ENCODE peak calls at places on chromosomes 5 and 9, in ten cellular contexts. X is HL-60, J is Peyer's patch, U is upper lobe of right lung, F is upper lobe of left lung, C is MM.1S, M is PC-3, H is heart right ventricle, L is ovary, R is lower lobe of right lung. Q is an unnamed sample. For H3K27me3, the result is how much of the 10 kb centered on the place peaks cover.

GRCh38 chr9:110622368-110622767 is 42.8 kb upstream of the SVEP1 start:
- DNase-seq in X (no peak), J (no peak), U (no peak), F (no peak), C (no peak), M (no peak), H (no peak), L (no peak), R (no peak), Q (no peak)

GRCh38 chr5:68057186-68057585 is 158.4 kb upstream of the PIK3R1 start:
- DNase-seq in X (no peak), J (no peak), U (no peak), F (no peak), C (no peak), M (no peak), H (no peak), L (no peak), R (no peak), Q (no peak)

GRCh38 chr9:94973491-94973941 is 247.0 kb downstream of the AOPEP start:
- DNase-seq in X (no peak), J (no peak), U (no peak), F (no peak), C (no peak), M (no peak), H (peak), L (no peak), R (no peak), Q (no peak)

GRCh38 chr9:121633144-121633714 is 18.2 kb upstream of the DAB2IP start:
- DNase-seq in X (no peak), J (no peak), U (no peak), F (no peak), C (no peak), M (no peak), H (no peak), L (no peak), R (no peak), Q (no peak)

GRCh38 chr9:79256691-79257213 is 315.0 kb upstream of the TLE4 start:
- DNase-seq in X (no peak), J (no peak), U (no peak), F (peak), C (no peak), M (peak), H (no peak), L (no peak), R (no peak), Q (no peak)

GRCh38 chr9:14499976-14500375 is 186.0 kb upstream of the NFIB start:
- DNase-seq in X (no peak), J (no peak), U (no peak), F (no peak), C (no peak), M (no peak), H (no peak), L (no peak), R (no peak), Q (no peak)

GRCh38 chr9:105296889-105297288 is 52.4 kb downstream of the SLC44A1 start:
- DNase-seq in X (no peak), J (no peak), U (no peak), F (no peak), C (no peak), M (peak), H (no peak), L (no peak), R (no peak), Q (no peak)

GRCh38 chr9:92325269-92325990 is at the start of the genes CENPP and NOL8:
- DNase-seq in X (peak), J (peak), U (peak), F (peak), C (peak), M (peak), H (peak), L (peak), R (peak), Q (peak)

GRCh38 chr5:123124495-123125171 is 35.6 kb downstream of the PRDM6 start:
- DNase-seq in X (no peak), J (no peak), U (no peak), F (no peak), C (no peak), M (no peak), H (no peak), L (no peak), R (no peak), Q (no peak)

GRCh38 chr9:131585375-131585774 is 40.1 kb downstream of the PRRT1B start:
- DNase-seq in X (peak), J (peak), U (no peak), F (no peak), C (peak), M (no peak), H (no peak), L (peak), R (no peak), Q (no peak)

GRCh38 chr5:93371893-93372292 is 209.1 kb downstream of the NR2F1-AS1 start:
- DNase-seq in X (no peak), J (no peak), U (no peak), F (no peak), C (no peak), M (no peak), H (no peak), L (no peak), R (no peak), Q (no peak)

GRCh38 chr9:94153905-94154304 is 69.6 kb downstream of the PTPDC1 start:
- DNase-seq in X (no peak), J (peak), U (no peak), F (no peak), C (peak), M (no peak), H (no peak), L (no peak), R (no peak), Q (no peak)

DNA sequence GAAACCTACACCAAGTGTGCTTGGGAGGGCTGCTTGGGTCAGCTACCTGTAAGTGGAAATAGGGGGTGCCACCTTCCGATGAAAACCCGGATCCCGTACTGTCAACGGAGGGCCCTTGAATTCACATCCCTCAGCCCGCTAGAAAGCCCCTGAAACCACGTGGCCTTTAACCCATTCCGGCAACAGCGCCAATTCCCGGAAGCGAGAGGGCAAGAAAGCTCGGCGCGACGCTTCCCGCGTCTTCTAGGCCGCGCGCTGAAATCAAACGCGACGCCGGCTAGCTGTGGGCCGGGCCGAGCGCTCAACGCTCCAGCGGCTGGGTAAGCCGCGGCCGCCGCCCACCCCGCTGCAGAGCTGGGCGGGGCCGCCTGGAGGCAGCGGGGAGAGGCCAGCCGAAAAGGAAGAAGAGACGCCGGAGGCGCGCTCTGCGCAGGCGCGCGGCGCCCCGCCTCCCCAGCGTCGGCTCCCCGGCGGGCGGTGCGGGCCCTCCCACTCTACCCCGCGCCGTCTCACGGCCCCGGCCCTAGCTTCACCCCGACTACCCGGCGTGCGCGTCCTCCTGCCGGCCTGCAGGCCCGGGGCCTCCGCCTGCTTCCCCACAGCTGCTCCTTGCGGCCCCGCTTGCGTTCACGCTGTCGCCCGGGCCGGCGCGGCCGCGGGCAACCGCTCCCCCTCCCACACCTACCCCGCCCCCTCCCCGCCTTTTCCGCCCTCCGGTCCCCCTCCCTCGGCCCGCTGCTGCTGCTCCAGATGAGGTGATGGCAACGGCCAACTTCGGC is at the start of gene KIF2A:
- DNase-seq in X (peak), J (peak), U (peak), F (peak), C (peak), M (peak), H (peak), L (peak), R (peak), Q (peak)
- TF ChIP-seq CTCF in X (no peak), J (no peak), U (peak), F (peak), C (no peak), M (no peak), H (peak), L (peak), R (peak), Q (peak)

DNA sequence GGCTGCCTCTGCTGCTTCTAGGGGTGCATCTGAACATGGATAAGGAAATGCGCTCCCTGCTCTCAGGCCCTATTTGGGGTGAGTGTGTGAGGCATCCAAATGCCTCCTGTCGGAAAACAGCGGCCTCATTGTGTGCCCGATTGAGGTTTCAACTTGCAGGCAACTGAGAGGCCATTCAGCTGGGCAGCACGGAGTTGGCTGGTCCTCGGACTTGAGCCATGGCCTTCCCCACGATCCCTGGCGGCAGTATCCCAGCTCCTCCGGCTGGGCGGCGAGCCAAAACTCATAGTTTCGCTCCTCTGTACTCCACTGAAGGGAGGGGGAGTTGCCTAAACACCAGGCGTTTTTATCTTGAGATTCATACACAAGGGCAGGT is 597.3 kb upstream of the SGCD start:
- DNase-seq in X (no peak), J (no peak), U (peak), F (peak), C (no peak), M (no peak), H (peak), L (peak), R (peak), Q (no peak)
- H3K27me3 ChIP-seq in X (under half), J (under half), U (half or more), F (under half), C (under half), M (under half), H (under half), L (under half), R (half or more), Q (under half)

GRCh38 chr5:56698463-56699381 is 116.6 kb upstream of the MAP3K1 start:
- DNase-seq in X (no peak), J (no peak), U (no peak), F (no peak), C (peak), M (no peak), H (no peak), L (no peak), R (no peak), Q (no peak)

GRCh38 chr5:56703962-56704361 is 111.4 kb upstream of the MAP3K1 start:
- DNase-seq in X (no peak), J (no peak), U (no peak), F (no peak), C (no peak), M (no peak), H (no peak), L (no peak), R (no peak), Q (no peak)

GRCh38 chr5:56700711-56701110 is 114.6 kb upstream of the MAP3K1 start:
- DNase-seq in X (no peak), J (no peak), U (no peak), F (no peak), C (no peak), M (no peak), H (no peak), L (no peak), R (no peak), Q (no peak)

GRCh38 chr5:56696900-56697299 is 118.4 kb upstream of the MAP3K1 start:
- DNase-seq in X (no peak), J (no peak), U (no peak), F (no peak), C (peak), M (no peak), H (peak), L (peak), R (no peak), Q (no peak)

DNA sequence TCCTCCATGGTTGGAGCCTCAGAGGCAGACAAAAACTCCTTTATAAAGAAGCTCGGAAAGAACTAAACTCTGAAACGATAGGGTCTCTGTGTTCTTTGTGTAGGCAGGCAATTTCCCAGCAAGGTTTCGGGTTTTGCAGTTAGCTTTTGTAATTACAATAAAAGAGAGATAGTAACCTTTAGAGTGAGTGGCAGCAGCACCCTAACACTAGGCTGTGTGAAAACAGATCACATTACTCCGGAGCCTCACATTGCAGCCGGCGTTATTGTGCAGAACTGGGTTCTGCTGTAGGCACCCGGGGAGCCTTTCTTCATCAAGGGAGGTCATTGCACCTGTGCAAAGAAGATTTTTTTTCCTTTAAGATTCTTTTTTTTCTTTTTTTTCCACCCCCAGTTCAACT is 115.8 kb upstream of the MAP3K1 start:
- DNase-seq in X (no peak), J (no peak), U (no peak), F (no peak), C (no peak), M (no peak), H (no peak), L (no peak), R (no peak), Q (no peak)
- H3K4me3 ChIP-seq in X (no peak), J (no peak), U (no peak), F (no peak), C (no peak), M (no peak), H (no peak), L (no peak), R (no peak), Q (no peak)

GRCh38 chr9:33813712-33814641 is 3.0 kb upstream of the UBE2R2 start:
- DNase-seq in X (peak), J (peak), U (no peak), F (no peak), C (peak), M (peak), H (no peak), L (no peak), R (no peak), Q (peak)
- TF ChIP-seq CTCF in X (no peak), J (peak), U (peak), F (peak), C (peak), M (peak), H (peak), L (peak), R (peak), Q (peak)

DNA sequence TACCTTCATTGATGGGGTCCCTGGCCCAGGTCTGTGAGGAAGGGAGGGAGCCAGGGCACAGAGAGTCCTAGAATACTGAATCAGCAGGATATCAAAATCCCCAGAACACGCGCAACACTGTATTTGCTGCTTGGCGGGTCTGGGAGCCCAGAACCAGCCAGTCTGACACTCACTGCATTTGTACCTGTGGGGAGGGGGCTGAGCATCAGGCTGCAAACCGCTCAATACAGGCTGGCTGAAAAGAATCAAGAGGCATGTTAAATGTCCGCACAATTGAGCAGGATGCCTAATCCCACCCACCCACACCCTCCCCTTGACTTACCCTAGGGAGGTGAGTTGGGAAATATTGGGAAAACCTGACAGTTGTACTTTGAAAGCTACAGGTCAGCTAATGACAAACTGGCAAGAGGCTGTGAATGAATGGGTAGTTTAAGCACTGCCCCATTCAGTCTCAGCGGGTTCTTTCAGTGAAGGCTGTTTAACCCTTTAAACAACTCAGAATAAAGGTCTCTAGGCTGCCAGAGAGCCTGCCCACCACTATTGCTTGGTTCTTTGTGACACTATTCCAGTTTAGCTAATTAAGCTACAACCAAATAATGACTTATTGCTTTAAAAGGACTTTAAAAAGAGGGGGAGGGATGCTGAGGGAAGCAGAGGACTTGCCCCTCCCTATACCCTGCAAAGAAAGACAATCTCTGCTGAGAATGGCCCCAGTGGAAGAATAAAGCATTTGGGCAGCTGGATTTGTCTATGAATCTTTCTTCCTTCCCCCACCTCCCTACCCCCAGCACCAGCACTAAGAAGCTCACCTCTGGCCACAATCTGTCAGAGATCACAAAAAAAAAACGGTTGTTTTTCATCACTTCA is 5.0 kb downstream of the SPRY4 start:
- DNase-seq in X (no peak), J (no peak), U (no peak), F (no peak), C (no peak), M (no peak), H (no peak), L (no peak), R (no peak), Q (no peak)
- H3K27me3 ChIP-seq in X (under half), J (under half), U (under half), F (under half), C (under half), M (under half), H (under half), L (under half), R (under half), Q (under half)

Q was measured in GM06990.